ENCODE peak calls at places on chromosomes 2 and 18, in five cellular contexts. B is activated CD4-positive, alpha-beta T cell treated with anti-CD3 and anti-CD28 coated beads for 24 hours; D is GM13977; Y is stimulated activated naive CD4-positive, alpha-beta T cell; M is K562. I is an unnamed sample.

GRCh38 chr18:49189772-49190171 is 239.0 kb upstream of the SMAD7 start:
- DNase-seq in B (no peak), D (no peak), Y (no peak), M (no peak), I (no peak)

GRCh38 chr18:62450546-62451395 is 72.1 kb upstream of the ZCCHC2 start:
- DNase-seq in B (no peak), D (no peak), Y (no peak), M (peak), I (peak)

GRCh38 chr18:7598167-7599062 is 31.3 kb downstream of the PTPRM start:
- DNase-seq in B (no peak), D (no peak), Y (no peak), M (no peak), I (no peak)

GRCh38 chr2:23503097-23503496 is 118.1 kb downstream of the KLHL29 start:
- DNase-seq in B (no peak), D (no peak), Y (no peak), M (no peak), I (no peak)

GRCh38 chr2:149902104-149902503 is 314.5 kb upstream of the MMADHC start:
- DNase-seq in B (no peak), D (no peak), Y (no peak), M (no peak), I (no peak)

GRCh38 chr2:211931314-211931713 is 607.3 kb downstream of the ERBB4 start:
- DNase-seq in B (no peak), D (no peak), Y (no peak), M (no peak), I (no peak)

GRCh38 chr18:54558609-54559585 is 32.1 kb upstream of the DYNAP start:
- DNase-seq in B (no peak), D (peak), Y (no peak), M (peak), I (no peak)

GRCh38 chr2:128833628-128834027 is 515.0 kb upstream of the HS6ST1 start:
- DNase-seq in B (no peak), D (no peak), Y (no peak), M (no peak), I (no peak)

GRCh38 chr18:48295586-48296311 is 113.4 kb downstream of the ZBTB7C start:
- DNase-seq in B (no peak), D (no peak), Y (no peak), M (peak), I (no peak)

GRCh38 chr2:109324859-109325258 is 195.9 kb downstream of the SH3RF3 start:
- DNase-seq in B (no peak), D (no peak), Y (no peak), M (no peak), I (no peak)

GRCh38 chr18:58195278-58195721 is 151.3 kb downstream of the NEDD4L start:
- DNase-seq in B (peak), D (no peak), Y (no peak), M (no peak), I (no peak)

GRCh38 chr2:183229386-183229785 is 105.1 kb downstream of the NUP35 start:
- DNase-seq in B (no peak), D (no peak), Y (no peak), M (no peak), I (no peak)

GRCh38 chr2:118310016-118310877 is 222.0 kb downstream of the INSIG2 start:
- DNase-seq in B (peak), D (peak), Y (peak), M (peak), I (peak)

GRCh38 chr2:208006833-208007232 is 18.5 kb downstream of the PLEKHM3 start:
- DNase-seq in B (no peak), D (no peak), Y (no peak), M (no peak), I (no peak)

GRCh38 chr2:37389984-37390765 is 45.7 kb downstream of the QPCT start:
- DNase-seq in B (peak), D (peak), Y (peak), M (peak), I (peak)

GRCh38 chr2:136085810-136086209 is 32.1 kb downstream of the CXCR4 start:
- DNase-seq in B (no peak), D (no peak), Y (no peak), M (no peak), I (no peak)

GRCh38 chr18:31041346-31042067 is 1.0 kb downstream of the DSC3 start:
- DNase-seq in B (no peak), D (peak), Y (no peak), M (no peak), I (no peak)

GRCh38 chr2:23460228-23460627 is 75.2 kb downstream of the KLHL29 start:
- DNase-seq in B (no peak), D (no peak), Y (no peak), M (peak), I (no peak)

GRCh38 chr2:58762176-58762781 is 521.2 kb upstream of the FANCL start:
- DNase-seq in B (peak), D (no peak), Y (no peak), M (peak), I (peak)

GRCh38 chr2:224442092-224442999 is 40.4 kb upstream of the FAM124B start:
- DNase-seq in B (no peak), D (peak), Y (no peak), M (no peak), I (no peak)

GRCh38 chr2:119744335-119744939 is 15.3 kb upstream of the PTPN4 start:
- DNase-seq in B (no peak), D (no peak), Y (no peak), M (no peak), I (no peak)

GRCh38 chr18:36934884-36935283 is 106.0 kb downstream of the KIAA1328 start:
- DNase-seq in B (no peak), D (no peak), Y (no peak), M (no peak), I (no peak)

GRCh38 chr2:32688511-32688910 is 60.7 kb downstream of the TTC27 start:
- DNase-seq in B (no peak), D (peak), Y (no peak), M (no peak), I (no peak)

GRCh38 chr2:240917009-240917683 is 11.0 kb downstream of the CROCC2 start:
- DNase-seq in B (no peak), D (no peak), Y (no peak), M (no peak), I (no peak)

GRCh38 chr2:101864426-101864825 is 127.3 kb upstream of the IL1R2 start:
- DNase-seq in B (no peak), D (no peak), Y (no peak), M (no peak), I (no peak)

GRCh38 chr2:176518823-176519222 is 249.6 kb downstream of the MTX2 start:
- DNase-seq in B (no peak), D (no peak), Y (no peak), M (no peak), I (no peak)